ENCODE peak calls at places on chromosomes 6 and 20, in ten cellular contexts. One of them, this sample, is unnamed.

GRCh38 chr6:79372757-79373156 is 138.3 kb upstream of the HMGN3 start:
- DNase-seq in mucosa of gallbladder: no peak
- DNase-seq in GM12865: no peak
- DNase-seq in NCI-H1092: no peak
- DNase-seq in psoas muscle: no peak
- DNase-seq in RCC 7860: no peak
- DNase-seq in osteocyte: no peak
- DNase-seq in GM12892: no peak
- DNase-seq in heart left ventricle: no peak
- DNase-seq in cardiac muscle cell: no peak
- DNase-seq in this sample: no peak

GRCh38 chr6:170020041-170020583 is 268.7 kb downstream of the ERMARD start:
- DNase-seq in cardiac muscle cell: no peak
- DNase-seq in osteocyte: no peak
- DNase-seq in heart left ventricle: peak
- DNase-seq in GM12865: no peak
- DNase-seq in GM12892: no peak
- DNase-seq in psoas muscle: no peak
- DNase-seq in RCC 7860: no peak
- DNase-seq in NCI-H1092: no peak
- DNase-seq in mucosa of gallbladder: no peak
- DNase-seq in this sample: no peak

GRCh38 chr6:136226027-136226673 is 24.0 kb downstream of the MTFR2 start:
- DNase-seq in heart left ventricle: peak
- DNase-seq in NCI-H1092: peak
- DNase-seq in psoas muscle: no peak
- DNase-seq in cardiac muscle cell: peak
- DNase-seq in osteocyte: no peak
- DNase-seq in GM12865: peak
- DNase-seq in GM12892: no peak
- DNase-seq in RCC 7860: peak
- DNase-seq in mucosa of gallbladder: peak
- DNase-seq in this sample: peak

GRCh38 chr6:110103260-110103659 is 76.2 kb downstream of the WASF1 start:
- DNase-seq in heart left ventricle: no peak
- DNase-seq in cardiac muscle cell: no peak
- DNase-seq in GM12892: no peak
- DNase-seq in NCI-H1092: no peak
- DNase-seq in mucosa of gallbladder: no peak
- DNase-seq in psoas muscle: no peak
- DNase-seq in GM12865: no peak
- DNase-seq in osteocyte: no peak
- DNase-seq in RCC 7860: no peak
- DNase-seq in this sample: no peak

GRCh38 chr6:161889324-161889723 is 615.5 kb upstream of the AGPAT4 start:
- DNase-seq in psoas muscle: no peak
- DNase-seq in RCC 7860: no peak
- DNase-seq in heart left ventricle: no peak
- DNase-seq in GM12892: no peak
- DNase-seq in NCI-H1092: no peak
- DNase-seq in GM12865: no peak
- DNase-seq in osteocyte: no peak
- DNase-seq in cardiac muscle cell: no peak
- DNase-seq in mucosa of gallbladder: no peak
- DNase-seq in this sample: no peak

GRCh38 chr6:136123464-136123863 is 126.6 kb downstream of the MTFR2 start:
- DNase-seq in psoas muscle: no peak
- DNase-seq in RCC 7860: no peak
- DNase-seq in GM12865: no peak
- DNase-seq in osteocyte: no peak
- DNase-seq in mucosa of gallbladder: no peak
- DNase-seq in GM12892: no peak
- DNase-seq in heart left ventricle: no peak
- DNase-seq in NCI-H1092: no peak
- DNase-seq in cardiac muscle cell: peak
- DNase-seq in this sample: no peak

GRCh38 chr20:56504373-56505005 is 20.1 kb upstream of the FAM209A start:
- DNase-seq in psoas muscle: no peak
- DNase-seq in heart left ventricle: no peak
- DNase-seq in mucosa of gallbladder: no peak
- DNase-seq in cardiac muscle cell: peak
- DNase-seq in osteocyte: no peak
- DNase-seq in RCC 7860: no peak
- DNase-seq in GM12865: no peak
- DNase-seq in GM12892: peak
- DNase-seq in NCI-H1092: no peak
- DNase-seq in this sample: peak

GRCh38 chr6:168134399-168135201 is 55.6 kb upstream of the FRMD1 start:
- DNase-seq in heart left ventricle: peak
- DNase-seq in GM12892: no peak
- DNase-seq in osteocyte: peak
- DNase-seq in mucosa of gallbladder: peak
- DNase-seq in cardiac muscle cell: no peak
- DNase-seq in NCI-H1092: no peak
- DNase-seq in psoas muscle: no peak
- DNase-seq in GM12865: no peak
- DNase-seq in RCC 7860: no peak
- DNase-seq in this sample: no peak

GRCh38 chr6:51398793-51399192 is 580.1 kb downstream of the TFAP2B start:
- DNase-seq in cardiac muscle cell: no peak
- DNase-seq in psoas muscle: no peak
- DNase-seq in NCI-H1092: no peak
- DNase-seq in heart left ventricle: no peak
- DNase-seq in osteocyte: no peak
- DNase-seq in RCC 7860: no peak
- DNase-seq in mucosa of gallbladder: no peak
- DNase-seq in GM12865: peak
- DNase-seq in GM12892: no peak
- DNase-seq in this sample: no peak

GRCh38 chr6:16576391-16577368 is 184.6 kb downstream of the ATXN1 start:
- DNase-seq in heart left ventricle: no peak
- DNase-seq in RCC 7860: peak
- DNase-seq in cardiac muscle cell: no peak
- DNase-seq in GM12892: no peak
- DNase-seq in NCI-H1092: no peak
- DNase-seq in psoas muscle: no peak
- DNase-seq in osteocyte: no peak
- DNase-seq in GM12865: peak
- DNase-seq in mucosa of gallbladder: no peak
- DNase-seq in this sample: no peak

GRCh38 chr6:135496805-135497411 is 632 bp downstream of the AHI1 start:
- DNase-seq in NCI-H1092: no peak
- DNase-seq in GM12865: no peak
- DNase-seq in mucosa of gallbladder: no peak
- DNase-seq in heart left ventricle: no peak
- DNase-seq in osteocyte: no peak
- DNase-seq in cardiac muscle cell: no peak
- DNase-seq in RCC 7860: no peak
- DNase-seq in psoas muscle: no peak
- DNase-seq in GM12892: no peak
- DNase-seq in this sample: no peak

GRCh38 chr6:56346958-56347357 is 99.6 kb upstream of the COL21A1 start:
- DNase-seq in GM12892: no peak
- DNase-seq in NCI-H1092: no peak
- DNase-seq in heart left ventricle: no peak
- DNase-seq in mucosa of gallbladder: no peak
- DNase-seq in RCC 7860: peak
- DNase-seq in cardiac muscle cell: no peak
- DNase-seq in psoas muscle: no peak
- DNase-seq in osteocyte: no peak
- DNase-seq in GM12865: no peak
- DNase-seq in this sample: no peak

GRCh38 chr6:7707787-7708186 is 18.1 kb upstream of the BMP6 start:
- DNase-seq in heart left ventricle: no peak
- DNase-seq in cardiac muscle cell: peak
- DNase-seq in GM12892: no peak
- DNase-seq in mucosa of gallbladder: no peak
- DNase-seq in GM12865: no peak
- DNase-seq in RCC 7860: peak
- DNase-seq in psoas muscle: no peak
- DNase-seq in osteocyte: no peak
- DNase-seq in NCI-H1092: no peak
- DNase-seq in this sample: no peak

GRCh38 chr6:90538651-90539050 is 48.2 kb downstream of the MAP3K7 start:
- DNase-seq in NCI-H1092: no peak
- DNase-seq in GM12865: no peak
- DNase-seq in psoas muscle: no peak
- DNase-seq in osteocyte: no peak
- DNase-seq in heart left ventricle: no peak
- DNase-seq in GM12892: no peak
- DNase-seq in RCC 7860: no peak
- DNase-seq in mucosa of gallbladder: peak
- DNase-seq in cardiac muscle cell: peak
- DNase-seq in this sample: no peak

GRCh38 chr6:170461556-170462365 is 91.3 kb downstream of the PSMB1 start:
- DNase-seq in RCC 7860: no peak
- DNase-seq in heart left ventricle: no peak
- DNase-seq in mucosa of gallbladder: no peak
- DNase-seq in GM12892: no peak
- DNase-seq in psoas muscle: no peak
- DNase-seq in NCI-H1092: no peak
- DNase-seq in GM12865: no peak
- DNase-seq in cardiac muscle cell: no peak
- DNase-seq in osteocyte: no peak
- DNase-seq in this sample: no peak

GRCh38 chr6:15689586-15690450 is 27.0 kb upstream of the DTNBP1 start:
- DNase-seq in cardiac muscle cell: peak
- DNase-seq in heart left ventricle: no peak
- DNase-seq in osteocyte: no peak
- DNase-seq in NCI-H1092: no peak
- DNase-seq in GM12892: no peak
- DNase-seq in RCC 7860: no peak
- DNase-seq in psoas muscle: no peak
- DNase-seq in mucosa of gallbladder: no peak
- DNase-seq in GM12865: no peak
- DNase-seq in this sample: no peak

GRCh38 chr20:49484180-49485140 is 2.0 kb upstream of the KCNB1 start:
- DNase-seq in osteocyte: peak
- DNase-seq in heart left ventricle: peak
- DNase-seq in GM12892: peak
- DNase-seq in mucosa of gallbladder: peak
- DNase-seq in RCC 7860: peak
- DNase-seq in psoas muscle: peak
- DNase-seq in GM12865: peak
- DNase-seq in NCI-H1092: peak
- DNase-seq in cardiac muscle cell: peak
- DNase-seq in this sample: peak